ENCODE peak calls at places on chromosomes 11 and 22, in seven cellular contexts. Z is CD4-positive, alpha-beta T cell; W is GM13976; K is progenitor cell of endocrine pancreas; P is foreskin fibroblast; A is cardiac fibroblast; U is right atrium auricular region. D is an unnamed sample.

GRCh38 chr22:44885806-44886360 is 123.9 kb downstream of the PHF21B start:
- DNase-seq in Z (no peak), P (no peak), W (peak; percentile 17), K (no peak), U (no peak), A (no peak), D (no peak)

GRCh38 chr22:35915477-35916013 is 113.1 kb downstream of the RBFOX2 start:
- DNase-seq in A (peak; percentile 55), P (peak; percentile 50), W (no peak), K (no peak), U (no peak), Z (no peak), D (no peak)

GRCh38 chr22:42388130-42388797 is 43.9 kb downstream of the NFAM1 start:
- DNase-seq in P (no peak), U (no peak), K (no peak), Z (no peak), W (no peak), A (peak; percentile 8), D (no peak)

GRCh38 chr11:6667733-6668374 is 12.2 kb upstream of the DCHS1 start:
- DNase-seq in A (peak; percentile 59), Z (no peak), U (no peak), P (no peak), W (no peak), K (no peak), D (peak; percentile 48)

GRCh38 chr11:76339217-76339616 is 41.7 kb downstream of the THAP12 start:
- DNase-seq in A (peak; percentile 47), Z (no peak), W (no peak), U (peak; percentile 84), K (no peak), P (peak; percentile 18), D (peak; percentile 83)

GRCh38 chr22:43038325-43038724 is 23.4 kb upstream of the PACSIN2 start:
- DNase-seq in K (no peak), Z (no peak), A (no peak), U (no peak), W (no peak), P (no peak), D (no peak)

GRCh38 chr22:28855355-28856094 is 27.8 kb upstream of the ZNRF3 start:
- DNase-seq in A (peak; percentile 81), K (peak; percentile 34), Z (peak; percentile 12), W (peak; percentile 73), P (peak; percentile 54), U (peak; percentile 60), D (no peak)

GRCh38 chr11:72314600-72315386 is 70.8 kb upstream of the PHOX2A start:
- DNase-seq in K (no peak), Z (no peak), W (no peak), A (no peak), U (no peak), P (no peak), D (no peak)

GRCh38 chr11:14973621-14974020 is 1.5 kb upstream of the CALCA start:
- DNase-seq in Z (peak; percentile 9), P (no peak), W (peak; percentile 41), A (peak; percentile 15), U (no peak), K (peak; percentile 16), D (no peak)

GRCh38 chr22:45508814-45509213 is 6.1 kb downstream of the FBLN1 start:
- DNase-seq in P (no peak), U (no peak), A (no peak), W (no peak), K (no peak), Z (no peak), D (no peak)

GRCh38 chr11:32312865-32313403 is 122.4 kb downstream of the WT1 start:
- DNase-seq in Z (no peak), U (peak; percentile 68), W (peak; percentile 57), A (peak; percentile 94), K (no peak), P (peak; percentile 19), D (peak; percentile 69)

GRCh38 chr11:32366671-32367070 is 68.7 kb downstream of the WT1 start:
- DNase-seq in A (peak; percentile 62), U (no peak), W (no peak), K (no peak), Z (no peak), P (no peak), D (no peak)

GRCh38 chr22:27993774-27994350 is 74.8 kb upstream of the PITPNB start:
- DNase-seq in W (no peak), Z (no peak), A (no peak), K (no peak), U (no peak), P (no peak), D (no peak)

GRCh38 chr11:17578958-17579357 is 31.9 kb downstream of the OTOG start:
- DNase-seq in A (no peak), U (no peak), W (no peak), K (no peak), P (no peak), Z (no peak), D (peak; percentile 36)

GRCh38 chr11:57568330-57568766 is 876 bp upstream of the UBE2L6 start:
- DNase-seq in P (peak; percentile 72), W (no peak), U (peak; percentile 82), K (no peak), A (peak; percentile 83), Z (peak; percentile 91), D (no peak)

GRCh38 chr11:70491696-70492472 is 93.6 kb downstream of the CTTN start:
- DNase-seq in U (no peak), A (no peak), Z (no peak), K (no peak), W (no peak), P (no peak), D (peak; percentile 29)

GRCh38 chr11:70490723-70491558 is 92.6 kb downstream of the CTTN start:
- DNase-seq in U (no peak), K (no peak), W (no peak), Z (no peak), P (no peak), A (no peak), D (peak; percentile 30)

GRCh38 chr11:70489276-70489675 is 90.9 kb downstream of the CTTN start:
- DNase-seq in U (no peak), K (no peak), A (no peak), Z (no peak), P (no peak), W (no peak), D (peak; percentile 32)

GRCh38 chr11:70488171-70488570 is 89.8 kb downstream of the CTTN start:
- DNase-seq in K (no peak), Z (no peak), U (no peak), W (no peak), A (no peak), P (no peak), D (no peak)

GRCh38 chr11:70490208-70490607 is 91.9 kb downstream of the CTTN start:
- DNase-seq in A (no peak), K (no peak), U (no peak), W (peak; percentile 76), Z (no peak), P (no peak), D (peak; percentile 15)
- TF ChIP-seq CTCF in A (no peak), K (no peak), U (no peak), W (no peak), Z (no peak), P (no peak), D (no peak)

GRCh38 chr11:131671320-131671719 is 300.9 kb downstream of the NTM start:
- DNase-seq in K (no peak), U (no peak), P (no peak), Z (no peak), W (no peak), A (no peak), D (no peak)

GRCh38 chr11:131672191-131672590 is 301.8 kb downstream of the NTM start:
- DNase-seq in Z (no peak), W (no peak), K (no peak), A (no peak), U (no peak), P (no peak), D (no peak)

GRCh38 chr11:131674051-131674755 is 303.8 kb downstream of the NTM start:
- DNase-seq in P (peak; percentile 71), Z (no peak), K (peak; percentile 74), A (peak; percentile 83), W (peak; percentile 79), U (peak; percentile 74), D (no peak)

GRCh38 chr11:131670876-131671275 is 300.5 kb downstream of the NTM start:
- DNase-seq in Z (no peak), P (no peak), W (no peak), A (no peak), K (no peak), U (no peak), D (no peak)

DNA sequence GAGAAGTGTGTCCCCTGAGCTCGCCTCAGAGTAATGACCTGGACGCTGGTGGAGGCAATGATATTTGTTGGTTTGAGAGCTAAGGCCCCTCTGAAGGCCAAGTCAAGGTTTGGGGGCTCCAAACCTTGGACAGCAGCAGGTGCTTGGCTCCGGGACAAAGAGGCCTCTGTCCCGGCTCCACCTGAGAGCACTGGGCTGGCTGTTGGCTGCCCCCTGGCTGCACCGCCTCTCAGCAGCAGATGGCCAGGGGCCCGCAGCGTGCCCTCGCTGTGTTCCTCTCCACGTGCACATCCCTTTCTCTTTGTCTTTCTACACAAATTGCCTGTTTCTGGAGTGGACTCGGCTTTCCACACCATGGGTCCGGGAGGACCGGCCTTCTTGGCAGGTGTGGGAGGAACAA is 301.3 kb downstream of the NTM start:
- DNase-seq in Z (no peak), U (no peak), W (no peak), P (no peak), A (no peak), K (peak; percentile 33), D (no peak)
- TF ChIP-seq CTCF in Z (no peak), U (no peak), W (no peak), P (no peak), A (no peak), K (peak; percentile 68), D (no peak)

DNA sequence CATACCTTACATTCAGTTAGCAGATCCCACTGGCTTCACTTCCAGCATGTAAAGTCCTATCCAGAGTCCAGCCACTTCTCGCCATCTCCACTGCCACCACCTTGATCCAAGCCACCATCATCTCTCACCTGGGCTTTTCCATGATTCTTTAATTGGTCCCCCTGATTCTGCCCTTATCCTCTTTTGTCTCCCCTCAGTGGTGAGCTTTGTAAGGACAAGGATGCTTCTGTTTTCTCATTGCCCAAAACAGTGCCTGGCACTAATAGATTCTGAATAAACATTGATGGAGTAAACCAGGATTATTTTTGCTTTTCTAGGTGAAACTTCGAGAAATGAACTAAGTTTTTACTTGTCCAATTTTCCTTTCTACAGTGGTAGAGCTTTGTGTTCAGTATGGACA is 4.4 kb downstream of the POLA2 start:
- DNase-seq in Z (no peak), A (no peak), P (no peak), U (no peak), W (no peak), K (no peak), D (no peak)
- TF ChIP-seq CTCF in Z (peak; percentile 66), A (peak; percentile 48), P (no peak), U (no peak), W (no peak), K (no peak), D (no peak)

DNA sequence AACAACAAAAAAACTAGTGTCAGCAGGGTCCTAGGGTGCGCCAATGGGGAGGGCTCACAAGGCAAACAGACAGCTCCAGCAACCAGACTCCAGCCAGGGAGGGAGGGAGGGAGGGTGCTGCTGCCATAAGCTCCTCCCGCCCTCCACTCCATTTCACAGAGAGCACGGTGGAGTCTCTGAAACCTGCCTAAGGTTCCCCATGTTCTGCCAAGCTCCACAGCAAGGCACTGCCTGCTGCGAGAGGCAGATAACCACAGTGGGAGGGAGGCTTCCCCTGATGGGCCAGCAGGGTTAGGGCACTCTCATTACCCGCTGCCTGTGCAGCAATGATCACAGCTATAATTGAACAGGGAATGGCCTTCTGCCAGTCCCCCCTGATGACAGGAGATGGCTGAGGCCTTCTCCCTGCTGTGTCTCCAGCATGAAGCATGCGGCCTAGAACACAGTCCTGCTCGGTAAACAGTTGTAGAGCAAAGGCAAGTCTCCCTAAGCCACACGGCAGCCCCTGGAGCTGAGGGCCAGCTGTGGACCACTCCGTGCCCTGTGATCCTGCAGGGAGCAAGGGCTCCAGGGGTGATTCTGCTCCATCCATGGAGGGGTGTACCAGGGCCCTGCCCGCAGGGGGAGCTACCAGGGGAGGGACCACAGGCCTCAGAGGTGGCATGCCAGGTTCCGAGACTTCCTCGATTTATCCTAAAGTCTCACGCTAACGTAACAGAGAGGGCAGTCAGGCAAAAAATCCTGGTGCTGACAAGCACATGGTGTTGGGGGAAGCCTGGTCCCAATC is 42.9 kb downstream of the PC start:
- DNase-seq in A (no peak), K (no peak), Z (no peak), P (no peak), U (no peak), W (no peak), D (no peak)
- TF ChIP-seq CTCF in A (no peak), K (no peak), Z (no peak), P (no peak), U (no peak), W (no peak), D (no peak)

D was measured in CD14-positive monocyte.